ENCODE peak calls at places on chromosomes 12 and 14, in ten cellular contexts. X is adrenal gland; B is neural progenitor cell; E is fibroblast of lung; J is CD8-positive, alpha-beta T cell; N is right lobe of liver; L is lower lobe of right lung; Q is stomach; G is body of pancreas; D is PC-9. F is an unnamed sample.
A peak's percentile ranks its signal among the peaks of the same experiment; 100 is the strongest.

GRCh38 chr14:25237845-25238244 is 187.9 kb upstream of the STXBP6 start:
- DNase-seq in X (no peak), B (peak; percentile 65), E (peak; percentile 11), J (no peak), N (no peak), L (no peak), Q (no peak), G (peak; percentile 13), D (no peak), F (no peak)

GRCh38 chr12:93790472-93791152 is 113.4 kb downstream of the CRADD start:
- DNase-seq in X (no peak), B (no peak), E (peak; percentile 90), J (peak; percentile 35), N (no peak), L (no peak), Q (no peak), G (no peak), D (peak; percentile 44), F (peak; percentile 42)

GRCh38 chr12:131280426-131280825 is 326.7 kb downstream of the ADGRD1 start:
- DNase-seq in X (no peak), B (no peak), E (no peak), J (no peak), N (peak; percentile 2), L (no peak), Q (peak; percentile 20), G (no peak), D (no peak), F (no peak)

GRCh38 chr12:116172224-116172849 is 105.2 kb downstream of the MED13L start:
- DNase-seq in X (no peak), B (no peak), E (no peak), J (no peak), N (no peak), L (no peak), Q (no peak), G (no peak), D (peak; percentile 39), F (no peak)

GRCh38 chr14:77214216-77214615 is 32.6 kb downstream of the TMEM63C start:
- DNase-seq in X (no peak), B (no peak), E (no peak), J (no peak), N (no peak), L (no peak), Q (no peak), G (no peak), D (no peak), F (no peak)

GRCh38 chr12:24852420-24852819 is 96.5 kb downstream of the BCAT1 start:
- DNase-seq in X (no peak), B (no peak), E (peak; percentile 29), J (no peak), N (no peak), L (no peak), Q (no peak), G (no peak), D (no peak), F (no peak)

GRCh38 chr12:89745286-89745685 is 36.6 kb upstream of the ATP2B1 start:
- DNase-seq in X (no peak), B (no peak), E (no peak), J (no peak), N (no peak), L (no peak), Q (no peak), G (no peak), D (no peak), F (no peak)

GRCh38 chr12:12837025-12837872 is 24.1 kb downstream of the DDX47 start:
- DNase-seq in X (peak; percentile 63), B (peak; percentile 57), E (peak; percentile 79), J (peak; percentile 25), N (no peak), L (no peak), Q (peak; percentile 36), G (peak; percentile 8), D (peak; percentile 85), F (no peak)

GRCh38 chr12:43912851-43913250 is 77.0 kb downstream of the TMEM117 start:
- DNase-seq in X (no peak), B (no peak), E (no peak), J (no peak), N (no peak), L (no peak), Q (no peak), G (no peak), D (no peak), F (no peak)

GRCh38 chr14:52902971-52903385 is 47.9 kb downstream of the FERMT2 start:
- DNase-seq in X (peak; percentile 31), B (no peak), E (peak; percentile 59), J (no peak), N (no peak), L (no peak), Q (no peak), G (no peak), D (no peak), F (no peak)

GRCh38 chr12:41684997-41685396 is 459.7 kb downstream of the GXYLT1 start:
- DNase-seq in X (no peak), B (no peak), E (no peak), J (no peak), N (no peak), L (no peak), Q (no peak), G (no peak), D (no peak), F (no peak)

GRCh38 chr14:67690011-67690410 is 5.6 kb downstream of the RDH11 start:
- DNase-seq in X (no peak), B (no peak), E (no peak), J (no peak), N (no peak), L (no peak), Q (no peak), G (no peak), D (peak; percentile 45), F (no peak)

GRCh38 chr12:6866163-6866919 is 990 bp upstream of the TPI1 start:
- DNase-seq in X (no peak), B (peak; percentile 31), E (no peak), J (no peak), N (peak; percentile 36), L (no peak), Q (no peak), G (no peak), D (no peak), F (no peak)

GRCh38 chr12:6863033-6863432 is 4.3 kb upstream of the TPI1 start:
- DNase-seq in X (no peak), B (no peak), E (no peak), J (no peak), N (peak; percentile 20), L (no peak), Q (no peak), G (no peak), D (no peak), F (no peak)

GRCh38 chr12:6861391-6861790 is 5.9 kb upstream of the TPI1 start:
- DNase-seq in X (no peak), B (no peak), E (no peak), J (no peak), N (peak; percentile 13), L (no peak), Q (no peak), G (no peak), D (no peak), F (no peak)

GRCh38 chr12:6860942-6861341 is 6.4 kb upstream of the TPI1 start:
- DNase-seq in X (no peak), B (no peak), E (no peak), J (no peak), N (peak; percentile 14), L (no peak), Q (no peak), G (no peak), D (no peak), F (no peak)

GRCh38 chr12:6863586-6864321 is 3.6 kb upstream of the TPI1 start:
- DNase-seq in X (no peak), B (no peak), E (no peak), J (no peak), N (peak; percentile 15), L (no peak), Q (no peak), G (no peak), D (no peak), F (no peak)
- H3K36me3 ChIP-seq in X (no peaks in the 10 kb centered on the region), B (no peaks in the 10 kb centered on the region), E (peaks cover 28% of the 10 kb centered on the region), J (peaks cover 37% of the 10 kb centered on the region), N (peaks cover 4% of the 10 kb centered on the region), L (peaks cover 73% of the 10 kb centered on the region), Q (peaks cover 74% of the 10 kb centered on the region), G (peaks cover 30% of the 10 kb centered on the region), D (peaks cover 12% of the 10 kb centered on the region), F (peaks cover 8% of the 10 kb centered on the region)

GRCh38 chr14:32330356-32331226 is 1.5 kb downstream of the AKAP6 start:
- DNase-seq in X (no peak), B (peak; percentile 44), E (no peak), J (no peak), N (no peak), L (no peak), Q (no peak), G (no peak), D (no peak), F (no peak)
- TF ChIP-seq CTCF in X (no peak), B (no peak), E (no peak), J (no peak), N (no peak), L (no peak), Q (no peak), G (no peak), D (no peak), F (no peak)

DNA sequence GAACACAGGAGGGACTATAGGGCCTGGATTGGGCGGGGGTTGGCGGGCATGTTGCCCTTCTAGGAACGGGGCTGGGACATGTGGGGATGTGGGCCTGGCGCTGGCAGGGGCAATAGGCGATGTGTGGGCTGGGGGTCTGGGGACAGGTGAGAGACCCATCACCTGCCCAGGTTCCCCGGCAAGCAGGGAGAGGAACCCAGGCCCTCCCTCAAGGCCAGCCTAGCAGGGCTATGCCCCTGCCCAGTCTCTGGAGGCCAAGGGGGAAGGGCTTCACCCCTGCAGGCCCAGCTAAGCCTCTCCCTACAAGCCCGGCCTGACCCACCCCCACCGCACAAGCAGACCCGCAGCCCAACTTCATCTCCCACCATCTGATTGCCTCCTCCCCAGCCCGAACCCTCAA is 6.6 kb downstream of the JAG2 start:
- DNase-seq in X (no peak), B (no peak), E (no peak), J (no peak), N (no peak), L (no peak), Q (no peak), G (no peak), D (no peak), F (no peak)
- H3K36me3 ChIP-seq in X (no peaks in the 10 kb centered on the region), B (no peaks in the 10 kb centered on the region), E (no peaks in the 10 kb centered on the region), J (no peaks in the 10 kb centered on the region), N (no peaks in the 10 kb centered on the region), L (no peaks in the 10 kb centered on the region), Q (no peaks in the 10 kb centered on the region), G (no peaks in the 10 kb centered on the region), D (no peaks in the 10 kb centered on the region), F (no peaks in the 10 kb centered on the region)

GRCh38 chr12:124332068-124332672 is 37.3 kb downstream of the RFLNA start:
- DNase-seq in X (no peak), B (no peak), E (no peak), J (no peak), N (no peak), L (no peak), Q (no peak), G (no peak), D (no peak), F (no peak)
- TF ChIP-seq CTCF in X (no peak), B (peak; percentile 49), E (no peak), J (no peak), N (peak; percentile 18), L (peak; percentile 21), Q (peak; percentile 8), G (no peak), D (peak; percentile 52), F (peak; percentile 30)

DNA sequence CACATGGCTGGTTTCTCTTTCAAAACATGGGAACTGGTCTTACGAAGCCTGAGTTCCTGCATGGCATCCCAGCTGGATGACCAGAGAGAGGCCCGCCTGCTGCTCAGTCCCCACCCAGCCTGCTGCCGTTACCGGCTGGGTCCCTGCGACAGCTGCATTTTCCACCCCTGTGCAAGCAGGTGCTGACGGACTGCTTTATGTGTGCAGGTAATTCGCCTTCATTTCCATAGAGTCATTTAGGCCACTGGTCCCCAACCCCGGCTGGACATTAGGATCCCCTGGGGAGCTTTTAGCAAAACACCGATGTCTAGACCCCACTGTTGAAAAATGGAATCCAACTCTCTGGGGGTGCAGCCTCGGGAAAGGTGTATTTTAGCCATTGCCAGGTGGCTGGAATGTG is 51.9 kb downstream of the RBM19 start:
- DNase-seq in X (no peak), B (no peak), E (no peak), J (no peak), N (no peak), L (no peak), Q (no peak), G (no peak), D (no peak), F (no peak)
- H3K36me3 ChIP-seq in X (no peaks in the 10 kb centered on the region), B (no peaks in the 10 kb centered on the region), E (peaks cover 4% of the 10 kb centered on the region), J (peaks cover 28% of the 10 kb centered on the region), N (peaks cover 1% of the 10 kb centered on the region), L (peaks cover 95% of the 10 kb centered on the region), Q (peaks cover 99% of the 10 kb centered on the region), G (peaks cover 7% of the 10 kb centered on the region), D (no peaks in the 10 kb centered on the region), F (no peaks in the 10 kb centered on the region)